ENCODE peak calls at places on chromosomes 6 and 20, in ten cellular contexts. N is CD8-positive, alpha-beta memory T cell; W is mammary epithelial cell; C is bronchial epithelial cell; Y is vagina; U is fibroblast of pulmonary artery; Q is cardiac fibroblast; M is SK-N-SH; K is BJ; B is pancreas. J is an unnamed sample.

GRCh38 chr6:7390218-7390878 is 740 bp downstream of the RIOK1 start:
- DNase-seq in M (no peak), K (no peak), C (no peak), Y (no peak), N (no peak), U (no peak), W (no peak), Q (no peak), B (no peak), J (no peak)

GRCh38 chr20:56363491-56363890 is 4.7 kb downstream of the FAM210B start:
- DNase-seq in N (no peak), K (no peak), C (no peak), U (no peak), M (no peak), Y (no peak), W (no peak), B (no peak), Q (no peak), J (no peak)

GRCh38 chr6:145714731-145715130 is 20.6 kb downstream of the EPM2A start:
- DNase-seq in K (no peak), W (no peak), N (no peak), C (no peak), U (no peak), Q (no peak), Y (no peak), B (no peak), M (no peak), J (no peak)

GRCh38 chr20:20710847-20711315 is 1.6 kb downstream of the RALGAPA2 start:
- DNase-seq in N (no peak), U (no peak), Y (no peak), B (peak), C (peak), Q (no peak), K (no peak), M (no peak), W (peak), J (no peak)

GRCh38 chr6:157133856-157134255 is 189.5 kb downstream of the TMEM242 start:
- DNase-seq in C (peak), Y (no peak), W (no peak), U (no peak), N (no peak), B (no peak), K (no peak), M (no peak), Q (no peak), J (no peak)

GRCh38 chr6:41449399-41450245 is 96.6 kb upstream of the FOXP4 start:
- DNase-seq in W (no peak), Q (no peak), B (peak), N (no peak), M (no peak), U (no peak), K (no peak), Y (no peak), C (no peak), J (no peak)

GRCh38 chr6:33298773-33299236 is at the start of gene RGL2:
- DNase-seq in C (peak), K (no peak), M (peak), N (peak), U (peak), B (peak), Y (no peak), W (no peak), Q (no peak), J (peak)

GRCh38 chr6:165854061-165854862 is 191.2 kb upstream of the PDE10A start:
- DNase-seq in Q (no peak), U (no peak), M (no peak), C (no peak), K (no peak), Y (no peak), N (no peak), B (no peak), W (no peak), J (peak)

GRCh38 chr6:159462446-159462845 is 230.6 kb downstream of the SOD2 start:
- DNase-seq in M (no peak), N (no peak), Y (no peak), W (no peak), B (no peak), K (no peak), Q (no peak), U (no peak), C (no peak), J (no peak)

GRCh38 chr6:155967326-155967725 is 511.7 kb upstream of the NOX3 start:
- DNase-seq in N (no peak), M (no peak), K (no peak), Q (no peak), B (no peak), U (no peak), W (no peak), Y (no peak), C (no peak), J (no peak)

GRCh38 chr6:129115491-129115890 is 232.6 kb downstream of the LAMA2 start:
- DNase-seq in C (no peak), U (no peak), N (no peak), B (no peak), M (no peak), K (no peak), Y (no peak), Q (no peak), W (no peak), J (no peak)

GRCh38 chr6:6565488-6565887 is 23.0 kb upstream of the LY86 start:
- DNase-seq in N (no peak), W (no peak), B (peak), M (no peak), K (no peak), Y (no peak), Q (no peak), U (no peak), C (no peak), J (no peak)

GRCh38 chr6:6648659-6649343 is 60.3 kb downstream of the LY86 start:
- DNase-seq in Y (no peak), N (no peak), Q (no peak), C (no peak), M (no peak), U (no peak), W (no peak), K (no peak), B (no peak), J (no peak)

GRCh38 chr6:94323853-94324252 is 904.5 kb upstream of the EPHA7 start:
- DNase-seq in N (no peak), Q (no peak), Y (no peak), B (no peak), M (no peak), K (no peak), C (peak), U (peak), W (no peak), J (no peak)

GRCh38 chr20:1389703-1390385 is 3.0 kb downstream of the FKBP1A start:
- DNase-seq in N (no peak), Y (no peak), M (no peak), C (peak), W (peak), K (no peak), U (peak), Q (peak), B (no peak), J (peak)

GRCh38 chr6:37648465-37649330 is 49.0 kb downstream of the MDGA1 start:
- DNase-seq in Y (no peak), K (no peak), Q (no peak), W (no peak), M (no peak), C (peak), U (no peak), B (no peak), N (peak), J (peak)

GRCh38 chr6:128069180-128069579 is 168.3 kb upstream of the THEMIS start:
- DNase-seq in U (peak), K (no peak), N (no peak), M (no peak), C (no peak), W (no peak), Y (no peak), B (no peak), Q (peak), J (no peak)

GRCh38 chr6:90288404-90288803 is 8.2 kb downstream of the BACH2 start:
- DNase-seq in Y (no peak), W (no peak), B (no peak), C (no peak), N (no peak), Q (no peak), M (no peak), U (no peak), K (no peak), J (no peak)

GRCh38 chr20:53900380-53900999 is 169.9 kb downstream of the BCAS1 start:
- DNase-seq in Q (peak), K (peak), W (peak), Y (no peak), M (no peak), C (peak), B (no peak), U (peak), N (no peak), J (no peak)

GRCh38 chr20:38302721-38303120 is 1.2 kb upstream of the BPI start:
- DNase-seq in K (no peak), U (no peak), B (no peak), Q (no peak), C (no peak), W (no peak), Y (no peak), M (peak), N (no peak), J (peak)

GRCh38 chr6:64250126-64250525 is 614.5 kb downstream of the PHF3 start:
- DNase-seq in M (no peak), N (no peak), W (no peak), U (no peak), Y (no peak), K (peak), B (no peak), Q (no peak), C (no peak), J (peak)

GRCh38 chr6:131629656-131630055 is 1.6 kb upstream of the MED23 start:
- DNase-seq in U (no peak), C (peak), W (peak), Y (no peak), B (no peak), N (no peak), M (no peak), K (no peak), Q (no peak), J (no peak)

GRCh38 chr6:17419189-17419575 is 25.8 kb downstream of the CAP2 start:
- DNase-seq in N (no peak), K (peak), W (no peak), Y (no peak), U (peak), C (no peak), M (no peak), B (no peak), Q (no peak), J (no peak)

GRCh38 chr6:163405412-163406309 is 8.9 kb upstream of the QKI start:
- DNase-seq in W (no peak), C (no peak), Q (peak), B (peak), K (no peak), N (no peak), M (peak), Y (no peak), U (no peak), J (no peak)

GRCh38 chr20:52049001-52049731 is 142.4 kb downstream of the ZFP64 start:
- DNase-seq in Y (no peak), B (no peak), W (no peak), M (no peak), C (no peak), Q (peak), K (no peak), N (no peak), U (peak), J (peak)

GRCh38 chr20:4949833-4950178 is 51.5 kb downstream of the SLC23A2 start:
- DNase-seq in M (peak), C (peak), W (peak), Q (peak), K (no peak), B (no peak), U (peak), Y (no peak), N (no peak), J (no peak)

GRCh38 chr6:74001091-74001490 is 305.1 kb downstream of the CD109 start:
- DNase-seq in Q (no peak), U (no peak), N (no peak), C (no peak), Y (no peak), M (no peak), K (peak), B (no peak), W (no peak), J (no peak)

GRCh38 chr6:11042025-11042749 is 1.9 kb downstream of the ELOVL2 start:
- DNase-seq in N (no peak), B (no peak), C (no peak), M (no peak), Q (no peak), Y (no peak), W (no peak), U (no peak), K (no peak), J (no peak)

GRCh38 chr6:11043961-11044711 is at the start of gene ELOVL2:
- DNase-seq in Y (no peak), W (no peak), U (peak), N (no peak), M (peak), B (peak), Q (peak), K (no peak), C (no peak), J (peak)

GRCh38 chr6:11042750-11043551 is 1.2 kb downstream of the ELOVL2 start:
- DNase-seq in C (no peak), Y (no peak), Q (peak), W (no peak), B (no peak), K (no peak), M (peak), N (no peak), U (peak), J (no peak)

GRCh38 chr6:11043552-11043960 is 549 bp downstream of the ELOVL2 start:
- DNase-seq in C (no peak), Q (no peak), M (no peak), W (no peak), K (no peak), N (no peak), B (no peak), U (no peak), Y (no peak), J (peak)

GRCh38 chr6:11044712-11045167 is 635 bp upstream of the ELOVL2 start:
- DNase-seq in B (no peak), Q (no peak), Y (no peak), K (no peak), M (no peak), N (no peak), C (no peak), W (no peak), U (no peak), J (no peak)
- H3K4me3 ChIP-seq in B (peak), Q (peak), Y (peak), K (peak), M (peak), N (no peak), C (peak), W (no peak), U (peak), J (peak)

GRCh38 chr20:49712118-49712517 is 1.6 kb downstream of the B4GALT5 start:
- DNase-seq in K (no peak), B (no peak), W (no peak), Q (no peak), C (no peak), Y (no peak), U (no peak), N (no peak), M (no peak), J (no peak)

GRCh38 chr20:49711331-49711987 is 2.2 kb downstream of the B4GALT5 start:
- DNase-seq in U (no peak), C (no peak), Q (no peak), W (no peak), N (no peak), M (no peak), K (no peak), Y (no peak), B (no peak), J (no peak)

GRCh38 chr20:49713779-49714712 is at the start of gene B4GALT5:
- DNase-seq in W (no peak), M (peak), Y (no peak), N (peak), Q (peak), C (no peak), U (peak), K (no peak), B (peak), J (peak)

GRCh38 chr20:49715466-49715865 is 1.8 kb upstream of the B4GALT5 start:
- DNase-seq in W (no peak), B (no peak), K (no peak), U (no peak), Y (no peak), M (no peak), Q (no peak), C (no peak), N (no peak), J (no peak)

GRCh38 chr20:49712918-49713778 is 530 bp downstream of the B4GALT5 start:
- DNase-seq in M (peak), C (no peak), N (peak), K (no peak), Y (no peak), W (no peak), Q (peak), B (peak), U (peak), J (peak)
- H3K4me3 ChIP-seq in M (peak), C (peak), N (peak), K (peak), Y (peak), W (peak), Q (peak), B (peak), U (peak), J (peak)

GRCh38 chr6:148273962-148274752 is 68.5 kb upstream of the SASH1 start:
- DNase-seq in Q (peak), B (no peak), M (no peak), N (no peak), W (peak), Y (no peak), K (no peak), U (peak), C (no peak), J (no peak)

GRCh38 chr6:148269386-148269785 is 73.3 kb upstream of the SASH1 start:
- DNase-seq in Y (no peak), W (no peak), K (no peak), N (no peak), B (no peak), Q (no peak), C (no peak), U (no peak), M (no peak), J (no peak)

GRCh38 chr6:148274809-148275208 is 67.8 kb upstream of the SASH1 start:
- DNase-seq in C (no peak), N (no peak), Y (no peak), K (no peak), Q (no peak), U (no peak), M (no peak), W (no peak), B (no peak), J (no peak)

GRCh38 chr6:148272597-148272996 is 70.0 kb upstream of the SASH1 start:
- DNase-seq in B (no peak), M (no peak), W (no peak), Y (no peak), N (no peak), Q (peak), C (no peak), U (peak), K (no peak), J (no peak)

DNA sequence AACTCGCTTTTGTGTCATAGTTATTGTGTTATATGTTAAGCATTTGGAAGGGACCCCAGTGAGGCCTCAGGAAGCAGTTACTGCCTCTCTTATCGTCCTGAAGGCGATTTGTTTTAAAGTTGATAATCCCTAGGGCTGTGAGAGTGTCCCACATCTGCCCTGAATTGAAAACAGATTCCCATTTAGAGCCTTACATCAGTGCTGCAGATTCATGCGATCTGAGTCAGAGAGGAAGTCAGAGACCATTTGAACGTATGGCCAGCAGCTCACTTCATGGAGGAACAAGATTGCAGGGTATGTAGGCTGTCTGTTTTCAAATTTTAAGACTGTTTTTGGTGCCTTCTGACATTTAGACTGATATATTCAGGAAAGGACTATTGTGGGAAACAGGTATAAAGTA is 70.6 kb upstream of the SASH1 start:
- DNase-seq in U (peak), C (peak), N (no peak), B (no peak), K (peak), Y (no peak), M (no peak), W (peak), Q (peak), J (no peak)
- H3K4me3 ChIP-seq in U (peak), C (no peak), N (no peak), B (no peak), K (peak), Y (peak), M (peak), W (no peak), Q (peak), J (no peak)

GRCh38 chr6:3195377-3195694 is 32.1 kb downstream of the TUBB2B start:
- DNase-seq in Q (no peak), B (no peak), K (no peak), N (no peak), M (no peak), W (no peak), C (no peak), Y (no peak), U (no peak), J (no peak)
- H3K4me3 ChIP-seq in Q (no peak), B (no peak), K (no peak), N (no peak), M (no peak), W (no peak), C (no peak), Y (no peak), U (no peak), J (no peak)

GRCh38 chr6:149483302-149483701 is 1.5 kb downstream of the ZC3H12D start:
- DNase-seq in Q (no peak), K (no peak), N (no peak), Y (no peak), B (no peak), M (no peak), C (no peak), U (no peak), W (no peak), J (no peak)
- H3K4me3 ChIP-seq in Q (no peak), K (no peak), N (peak), Y (no peak), B (no peak), M (no peak), C (no peak), U (no peak), W (no peak), J (no peak)

DNA sequence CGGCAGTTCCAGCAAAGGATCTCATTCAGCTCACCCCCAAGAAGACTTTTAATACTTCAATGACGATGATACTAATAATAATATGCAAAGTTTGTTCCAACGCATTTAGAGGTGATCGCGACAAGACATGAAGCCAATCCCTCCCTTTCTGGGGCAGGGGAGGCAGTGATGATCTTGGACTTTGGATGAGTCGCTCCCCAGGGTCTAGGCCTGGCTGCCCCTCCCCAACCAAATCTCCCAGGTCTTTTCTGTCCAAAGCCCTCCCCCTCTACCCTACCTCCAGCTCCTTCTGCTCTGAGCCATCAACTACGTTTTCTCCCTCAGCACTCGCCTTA is 33.9 kb downstream of the HLA-A start:
- DNase-seq in C (no peak), N (no peak), Q (no peak), W (no peak), M (no peak), Y (no peak), U (no peak), B (no peak), K (no peak), J (no peak)
- H3K4me3 ChIP-seq in C (peak), N (peak), Q (peak), W (peak), M (peak), Y (peak), U (peak), B (peak), K (peak), J (peak)

GRCh38 chr6:46651006-46651405 is 1.6 kb downstream of the CYP39A1 start:
- DNase-seq in B (no peak), U (no peak), C (peak), K (no peak), W (no peak), N (no peak), Q (no peak), Y (no peak), M (no peak), J (no peak)
- H3K4me3 ChIP-seq in B (peak), U (no peak), C (peak), K (no peak), W (peak), N (no peak), Q (no peak), Y (peak), M (no peak), J (no peak)

DNA sequence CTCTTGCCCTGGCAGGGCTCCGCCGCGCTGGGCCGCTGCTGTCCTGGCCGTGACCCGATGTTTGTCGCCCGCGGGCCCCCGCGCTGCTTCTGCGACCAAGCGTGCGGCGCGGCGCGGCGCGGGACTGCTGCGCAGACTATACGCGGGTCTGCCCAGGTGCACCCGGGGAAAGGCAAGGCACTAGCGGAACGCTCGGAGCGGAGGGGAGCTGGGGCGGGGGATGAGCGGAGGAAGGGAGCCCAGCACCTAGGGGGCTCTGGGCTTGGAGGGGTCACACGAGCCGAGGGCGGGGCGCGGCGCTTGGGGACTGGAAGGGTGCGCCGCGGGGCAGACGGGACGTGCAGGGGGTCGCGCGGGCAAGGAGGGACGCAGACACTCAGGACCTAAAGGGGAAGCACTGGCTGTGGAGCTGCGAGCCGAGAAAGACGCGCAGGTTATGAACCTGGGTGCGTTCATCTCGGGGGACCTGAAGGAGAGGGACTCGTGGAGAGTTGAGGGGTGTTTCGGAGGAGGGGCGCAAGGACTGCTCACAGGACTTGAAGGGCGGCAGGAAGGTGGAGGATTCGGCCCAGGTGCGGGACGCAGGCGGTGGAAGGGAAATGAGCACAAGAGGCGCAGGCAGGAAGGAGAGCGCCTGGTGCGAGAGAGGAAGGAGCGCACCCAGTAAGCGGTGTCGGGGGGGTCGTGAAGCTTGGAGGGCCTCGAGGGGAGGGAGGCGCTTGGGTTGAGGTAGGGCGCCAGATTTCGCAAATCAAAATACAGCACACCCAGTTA is 40.8 kb upstream of the ZNFX1 start:
- DNase-seq in N (peak), B (no peak), M (peak), W (no peak), K (no peak), C (no peak), Q (no peak), Y (no peak), U (no peak), J (peak)
- H3K4me3 ChIP-seq in N (peak), B (no peak), M (peak), W (no peak), K (no peak), C (peak), Q (peak), Y (peak), U (peak), J (peak)